ENCODE peak calls at places on chromosomes 13 and 19, in five cellular contexts. V is astrocyte of the spinal cord, R is HAP-1, X is GM12865, D is lower leg skin. I is an unnamed sample.

GRCh38 chr13:64505511-64505910 is 2724.6 kb downstream of the PCDH9 start:
- DNase-seq in V (peak), R (no peak), X (no peak), D (no peak), I (no peak)

GRCh38 chr13:43994999-43995859 is 115.5 kb downstream of the LACC1 start:
- DNase-seq in V (no peak), R (no peak), X (no peak), D (no peak), I (no peak)

GRCh38 chr19:19134687-19135158 is 3.6 kb downstream of the TMEM161A start:
- DNase-seq in V (no peak), R (peak), X (peak), D (no peak), I (peak)

GRCh38 chr13:73722120-73722519 is 412.1 kb downstream of the KLF12 start:
- DNase-seq in V (peak), R (no peak), X (peak), D (no peak), I (no peak)

GRCh38 chr13:73717632-73718031 is 416.6 kb downstream of the KLF12 start:
- DNase-seq in V (peak), R (no peak), X (no peak), D (no peak), I (no peak)

GRCh38 chr13:36700170-36700569 is 26.4 kb downstream of the SERTM1 start:
- DNase-seq in V (no peak), R (no peak), X (no peak), D (no peak), I (no peak)

GRCh38 chr13:41678320-41678719 is 221.0 kb downstream of the RGCC start:
- DNase-seq in V (peak), R (no peak), X (no peak), D (no peak), I (no peak)

GRCh38 chr13:98147521-98147920 is 4.6 kb downstream of the FARP1 start:
- DNase-seq in V (peak), R (no peak), X (no peak), D (no peak), I (no peak)

GRCh38 chr13:29483211-29483610 is 112.3 kb downstream of the SLC7A1 start:
- DNase-seq in V (no peak), R (no peak), X (no peak), D (no peak), I (no peak)

GRCh38 chr19:49142866-49143335 is 12.3 kb downstream of the HRC start:
- DNase-seq in V (peak), R (peak), X (peak), D (peak), I (no peak)

GRCh38 chr19:38304866-38305429 is 897 bp downstream of the C19orf33 start:
- DNase-seq in V (peak), R (peak), X (no peak), D (no peak), I (no peak)

GRCh38 chr19:55619264-55619663 is 5.1 kb downstream of the ZNF784 start:
- DNase-seq in V (no peak), R (no peak), X (no peak), D (no peak), I (no peak)

GRCh38 chr19:16459680-16460079 is 12.1 kb downstream of the EPS15L1 start:
- DNase-seq in V (no peak), R (no peak), X (no peak), D (no peak), I (no peak)

GRCh38 chr19:49363265-49364082 is at the start of gene DKKL1:
- DNase-seq in V (peak), R (peak), X (peak), D (peak), I (peak)

GRCh38 chr19:15126511-15126910 is 19.3 kb downstream of the SYDE1 start:
- DNase-seq in V (no peak), R (no peak), X (no peak), D (no peak), I (no peak)

GRCh38 chr19:5452594-5453565 is 2.3 kb upstream of the ZNRF4 start:
- DNase-seq in V (no peak), R (peak), X (peak), D (no peak), I (no peak)

GRCh38 chr13:71454509-71454908 is 412.5 kb downstream of the DACH1 start:
- DNase-seq in V (no peak), R (no peak), X (peak), D (no peak), I (no peak)

GRCh38 chr13:106696140-106696539 is 128.2 kb upstream of the ARGLU1 start:
- DNase-seq in V (no peak), R (no peak), X (no peak), D (no peak), I (no peak)

GRCh38 chr19:47240996-47241918 is 10.3 kb upstream of the BBC3 start:
- DNase-seq in V (peak), R (peak), X (peak), D (peak), I (no peak)

GRCh38 chr19:47240561-47240960 is 9.6 kb upstream of the BBC3 start:
- DNase-seq in V (no peak), R (no peak), X (no peak), D (no peak), I (no peak)

GRCh38 chr19:47241919-47242644 is 11.1 kb upstream of the BBC3 start:
- DNase-seq in V (no peak), R (no peak), X (no peak), D (no peak), I (no peak)

GRCh38 chr19:47243776-47244547 is 12.4 kb upstream of the CCDC9 start:
- DNase-seq in V (peak), R (peak), X (peak), D (peak), I (peak)

GRCh38 chr19:47243364-47243775 is 12.4 kb upstream of the BBC3 start:
- DNase-seq in V (no peak), R (no peak), X (no peak), D (no peak), I (no peak)
- H3K4me3 ChIP-seq in V (peak), R (peak), X (peak), D (no peak), I (no peak)

GRCh38 chr13:24083722-24084421 is 76.6 kb upstream of the SPATA13 start:
- DNase-seq in V (no peak), R (no peak), X (no peak), D (no peak), I (no peak)

GRCh38 chr13:24083141-24083540 is 77.4 kb upstream of the SPATA13 start:
- DNase-seq in V (no peak), R (no peak), X (no peak), D (no peak), I (no peak)

GRCh38 chr13:24086642-24087041 is 73.9 kb upstream of the SPATA13 start:
- DNase-seq in V (no peak), R (no peak), X (no peak), D (no peak), I (no peak)

GRCh38 chr13:24087611-24088235 is 72.8 kb upstream of the SPATA13 start:
- DNase-seq in V (no peak), R (no peak), X (no peak), D (no peak), I (no peak)

DNA sequence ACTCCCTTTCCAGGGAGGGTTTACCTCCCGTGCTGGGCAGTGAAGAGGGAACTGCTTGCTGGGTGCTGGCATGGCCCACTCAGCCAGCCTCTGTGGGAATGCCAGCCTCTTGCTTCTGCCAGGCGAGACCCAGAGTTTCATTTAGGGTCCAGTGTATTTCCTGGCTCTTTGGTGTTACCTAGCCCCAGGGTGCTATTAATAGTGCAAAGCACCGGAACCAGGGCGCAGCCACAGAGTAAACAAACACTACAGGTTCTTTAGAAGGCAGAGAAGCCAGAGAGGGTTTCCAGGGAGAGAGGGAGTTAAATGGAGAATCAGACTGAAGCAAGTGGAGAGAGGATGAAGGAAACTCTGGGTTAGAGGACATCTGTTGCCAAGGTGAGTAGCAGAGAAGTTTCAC is 74.9 kb upstream of the SPATA13 start:
- DNase-seq in V (no peak), R (no peak), X (no peak), D (no peak), I (no peak)
- H3K4me3 ChIP-seq in V (no peak), R (no peak), X (no peak), D (no peak), I (no peak)

GRCh38 chr19:11166281-11167142 is 10.9 kb upstream of the SPC24 start:
- DNase-seq in V (no peak), R (no peak), X (no peak), D (peak), I (no peak)
- H3K4me3 ChIP-seq in V (no peak), R (no peak), X (no peak), D (no peak), I (no peak)

GRCh38 chr19:919157-920050 is 2.3 kb downstream of the KISS1R start:
- DNase-seq in V (no peak), R (no peak), X (peak), D (no peak), I (no peak)

GRCh38 chr19:917323-918151 is at the start of gene KISS1R:
- DNase-seq in V (no peak), R (peak), X (peak), D (no peak), I (no peak)

GRCh38 chr19:920051-920857 is 3.1 kb downstream of the KISS1R start:
- DNase-seq in V (no peak), R (no peak), X (peak), D (no peak), I (no peak)

GRCh38 chr19:918152-918437 is 962 bp downstream of the KISS1R start:
- DNase-seq in V (no peak), R (no peak), X (no peak), D (no peak), I (no peak)

DNA sequence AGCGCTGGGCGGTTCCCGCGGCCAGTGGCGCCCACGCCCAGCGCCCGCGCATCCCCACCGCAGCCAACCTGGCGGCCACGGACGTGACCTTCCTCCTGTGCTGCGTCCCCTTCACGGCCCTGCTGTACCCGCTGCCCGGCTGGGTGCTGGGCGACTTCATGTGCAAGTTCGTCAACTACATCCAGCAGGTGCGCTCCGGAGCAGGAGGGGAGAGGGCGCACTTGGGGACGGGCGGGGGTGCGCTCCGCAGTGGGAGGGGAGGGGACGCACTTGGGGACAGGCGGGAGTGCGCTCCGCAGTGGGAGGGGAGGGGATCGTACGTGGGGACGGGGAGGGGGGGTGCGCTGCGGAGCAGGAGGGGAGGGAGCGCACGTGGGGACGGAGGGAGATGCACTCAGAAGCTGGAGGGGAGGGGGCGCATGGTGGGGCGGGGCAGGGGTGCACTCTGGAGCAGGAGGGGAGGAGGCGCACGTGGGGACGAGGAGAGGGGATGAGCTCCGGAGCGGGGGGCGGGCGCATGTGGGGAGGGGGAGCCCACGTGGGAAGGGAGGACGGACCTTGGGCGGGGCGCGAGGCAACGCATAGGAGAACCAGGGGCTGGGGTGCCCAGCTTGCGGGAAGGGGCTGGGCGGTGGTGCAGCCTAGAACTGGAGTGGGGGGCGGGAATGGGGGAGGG is 1.5 kb downstream of the KISS1R start:
- DNase-seq in V (no peak), R (peak), X (no peak), D (no peak), I (no peak)
- H3K4me3 ChIP-seq in V (no peak), R (peak), X (peak), D (no peak), I (peak)

DNA sequence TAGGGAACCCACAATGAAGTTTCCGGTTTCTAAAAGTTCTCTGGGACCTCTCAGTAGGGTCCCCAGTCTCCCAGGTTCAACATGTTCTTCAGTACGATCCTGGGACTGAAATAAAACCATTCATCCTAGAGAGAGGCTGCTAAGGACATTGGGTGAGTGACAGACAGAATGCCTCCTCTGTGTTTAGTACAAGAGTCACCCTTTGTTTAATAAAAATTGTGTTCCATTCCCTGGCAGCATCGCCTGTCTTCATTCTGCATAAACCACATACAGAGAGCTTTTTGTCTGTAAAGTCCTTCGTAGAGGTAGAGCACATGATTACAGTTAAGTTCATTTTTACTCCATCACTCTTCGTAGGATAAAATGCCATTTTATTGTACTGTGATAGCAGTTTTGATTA is 95.3 kb upstream of the GPR12 start:
- DNase-seq in V (no peak), R (no peak), X (no peak), D (no peak), I (no peak)
- H3K4me3 ChIP-seq in V (no peak), R (no peak), X (no peak), D (no peak), I (no peak)

GRCh38 chr19:13865243-13865577 is 11.7 kb upstream of the NANOS3 start:
- DNase-seq in V (no peak), R (no peak), X (no peak), D (no peak), I (no peak)
- H3K4me3 ChIP-seq in V (peak), R (peak), X (peak), D (peak), I (peak)

I was measured in iPS DF 6.9.